ENCODE peak calls at places on chromosomes 7 and 10, in six cellular contexts. I, J, M, D, X and O are unnamed samples.

GRCh38 chr7:158097511-158098124 is 490.0 kb downstream of the PTPRN2 start:
- DNase-seq in J (no peak), M (no peak), X (no peak), I (peak), D (peak), O (no peak)

GRCh38 chr7:77222065-77222464 is 22.4 kb upstream of the FGL2 start:
- DNase-seq in M (no peak), D (no peak), X (no peak), J (no peak), I (no peak), O (no peak)

GRCh38 chr7:155847821-155848435 is 35.7 kb upstream of the SHH start:
- DNase-seq in X (no peak), J (no peak), I (no peak), M (no peak), D (no peak), O (no peak)

GRCh38 chr10:117075064-117075463 is 63.0 kb downstream of the VAX1 start:
- DNase-seq in I (no peak), X (no peak), J (no peak), D (no peak), M (no peak), O (no peak)

GRCh38 chr7:27179503-27180430 is 5.3 kb downstream of the HOXA11 start:
- DNase-seq in D (peak), X (peak), I (no peak), M (peak), J (peak), O (no peak)

GRCh38 chr7:128217972-128218652 is 23.0 kb upstream of the LEP start:
- DNase-seq in X (no peak), D (no peak), I (no peak), J (no peak), M (no peak), O (no peak)

GRCh38 chr10:113958631-113959382 is 84.9 kb upstream of the ADRB1 start:
- DNase-seq in M (no peak), X (peak), I (no peak), D (no peak), J (peak), O (no peak)

GRCh38 chr7:92200791-92201190 is 21.8 kb upstream of the LRRD1 start:
- DNase-seq in X (no peak), M (no peak), J (no peak), D (no peak), I (no peak), O (no peak)

GRCh38 chr10:75553550-75553949 is 122.1 kb downstream of the LRMDA start:
- DNase-seq in M (no peak), X (no peak), J (no peak), I (no peak), D (no peak), O (no peak)

GRCh38 chr7:27242046-27242579 is 489 bp upstream of the EVX1 start:
- DNase-seq in J (no peak), X (no peak), M (no peak), I (no peak), D (no peak), O (no peak)

GRCh38 chr7:6630007-6630849 is 6.9 kb upstream of the ZNF316 start:
- DNase-seq in J (no peak), I (no peak), X (no peak), M (no peak), D (no peak), O (no peak)

GRCh38 chr7:3266240-3266639 is 34.8 kb upstream of the SDK1 start:
- DNase-seq in X (no peak), I (no peak), M (no peak), D (no peak), J (no peak), O (no peak)

GRCh38 chr10:22308390-22308789 is 7.8 kb upstream of the COMMD3 start:
- DNase-seq in X (peak), I (no peak), J (no peak), M (no peak), D (no peak), O (peak)

GRCh38 chr10:104445359-104445758 is 91.7 kb downstream of the CFAP58 start:
- DNase-seq in M (no peak), X (peak), D (no peak), J (no peak), I (no peak), O (no peak)

GRCh38 chr7:42233166-42233565 is 3.8 kb downstream of the GLI3 start:
- DNase-seq in D (no peak), I (no peak), M (no peak), J (no peak), X (peak), O (no peak)

GRCh38 chr7:129970816-129971215 is 18.1 kb upstream of the UBE2H start:
- DNase-seq in J (no peak), I (no peak), M (no peak), D (no peak), X (no peak), O (no peak)

GRCh38 chr10:84340187-84340586 is 11.8 kb downstream of the CCSER2 start:
- DNase-seq in D (no peak), I (no peak), X (no peak), M (no peak), J (no peak), O (no peak)

GRCh38 chr10:25455980-25456567 is 281.3 kb downstream of the GPR158 start:
- DNase-seq in I (no peak), D (no peak), M (no peak), J (no peak), X (peak), O (no peak)
- TF ChIP-seq CTCF in I (no peak), D (no peak), M (no peak), J (no peak), X (peak), O (no peak)

GRCh38 chr10:93121311-93121710 is 47.6 kb downstream of the CYP26A1 start:
- DNase-seq in J (no peak), I (no peak), M (no peak), X (no peak), D (no peak), O (no peak)

GRCh38 chr10:93123766-93124165 is 50.1 kb downstream of the CYP26A1 start:
- DNase-seq in M (no peak), I (no peak), X (no peak), J (no peak), D (no peak), O (no peak)

GRCh38 chr10:93131956-93132355 is 58.3 kb downstream of the CYP26A1 start:
- DNase-seq in D (no peak), I (no peak), M (no peak), J (no peak), X (no peak), O (no peak)

GRCh38 chr10:93124580-93125318 is 51.1 kb downstream of the CYP26A1 start:
- DNase-seq in D (no peak), J (no peak), I (no peak), M (no peak), X (no peak), O (peak)

GRCh38 chr10:93126484-93127052 is 52.9 kb downstream of the CYP26A1 start:
- DNase-seq in X (no peak), I (no peak), J (no peak), D (no peak), M (no peak), O (no peak)
- TF ChIP-seq CTCF in X (peak), I (peak), J (no peak), D (peak), M (peak), O (peak)

GRCh38 chr10:119206603-119207366 is 586 bp upstream of the GRK5 start:
- DNase-seq in X (peak), D (peak), J (peak), I (peak), M (peak), O (peak)
- TF ChIP-seq CTCF in X (peak), D (peak), J (peak), I (peak), M (no peak), O (no peak)

DNA sequence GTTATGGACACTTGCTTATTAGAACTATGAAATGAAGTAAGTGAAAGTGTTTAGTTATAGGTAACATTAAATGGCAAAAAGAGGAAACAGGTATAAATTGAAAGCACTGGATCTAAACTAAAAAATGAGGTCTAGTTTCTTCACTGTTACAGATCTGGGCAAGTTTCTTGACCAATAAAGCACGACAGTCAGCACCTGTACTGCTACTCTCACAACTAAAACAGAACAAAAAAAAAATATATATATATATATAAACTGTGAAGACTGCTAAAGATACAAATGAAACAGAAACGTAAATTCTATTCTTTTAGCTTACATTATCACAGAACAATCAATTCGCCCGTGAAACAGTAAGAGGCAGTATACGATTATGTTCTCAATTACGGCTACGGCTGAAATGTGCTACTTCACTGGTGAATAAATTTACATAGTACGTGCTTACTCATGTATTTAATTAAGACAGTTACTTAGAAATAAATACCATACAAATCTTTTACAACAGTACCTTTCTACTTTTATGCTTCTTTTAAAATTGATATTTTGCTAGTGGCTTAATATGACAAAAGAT is 4.2 kb downstream of the AHR start:
- DNase-seq in I (no peak), J (no peak), M (no peak), D (no peak), X (peak), O (peak)
- TF ChIP-seq CTCF in I (peak), J (peak), M (no peak), D (peak), X (peak), O (peak)

GRCh38 chr7:144653449-144653848 is 182.4 kb downstream of the TPK1 start:
- DNase-seq in X (no peak), M (no peak), D (no peak), J (no peak), I (no peak), O (no peak)

GRCh38 chr7:144659211-144659610 is 176.6 kb downstream of the TPK1 start:
- DNase-seq in D (no peak), M (no peak), X (no peak), J (no peak), I (no peak), O (no peak)

GRCh38 chr7:144656960-144657359 is 178.9 kb downstream of the TPK1 start:
- DNase-seq in D (no peak), J (no peak), X (no peak), I (no peak), M (no peak), O (no peak)
- TF ChIP-seq CTCF in D (no peak), J (no peak), X (no peak), I (no peak), M (no peak), O (no peak)

GRCh38 chr7:73612598-73613269 is 11.6 kb downstream of the MLXIPL start:
- DNase-seq in X (peak), M (no peak), D (no peak), J (no peak), I (no peak), O (no peak)
- TF ChIP-seq CTCF in X (peak), M (no peak), D (no peak), J (no peak), I (no peak), O (no peak)

GRCh38 chr7:101319401-101319800 is 2.2 kb downstream of the IFT22 start:
- DNase-seq in D (no peak), X (no peak), M (no peak), I (no peak), J (no peak), O (no peak)

DNA sequence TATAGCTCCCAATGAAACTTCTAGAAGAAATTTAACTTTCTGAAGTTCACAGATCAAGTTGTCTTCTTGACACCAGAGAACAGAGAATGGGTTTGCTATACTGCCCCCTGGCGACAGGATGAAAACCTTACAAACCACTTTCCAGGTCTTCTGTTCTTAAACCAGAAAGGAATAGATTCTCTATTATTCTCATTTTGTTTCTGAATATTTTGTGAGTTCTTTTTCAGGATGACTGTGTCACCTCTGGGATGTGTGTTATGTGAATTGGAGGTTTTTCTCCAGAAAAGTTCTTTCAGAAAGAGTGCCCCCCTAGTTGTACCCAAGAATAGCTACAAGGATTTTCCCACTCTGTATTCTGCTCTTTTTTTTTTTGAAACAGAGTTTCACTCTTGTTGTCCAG is 6.3 kb downstream of the IFT22 start:
- DNase-seq in J (no peak), M (peak), I (no peak), D (no peak), X (peak), O (no peak)
- TF ChIP-seq CTCF in J (peak), M (peak), I (peak), D (peak), X (peak), O (peak)

GRCh38 chr10:69786791-69787190 is 14.9 kb upstream of the COL13A1 start:
- DNase-seq in I (no peak), J (no peak), D (no peak), X (peak), M (no peak), O (no peak)
- TF ChIP-seq CTCF in I (peak), J (no peak), D (peak), X (peak), M (no peak), O (peak)

GRCh38 chr7:120941064-120941463 is 9.5 kb upstream of the ING3 start:
- DNase-seq in M (no peak), D (no peak), J (no peak), X (peak), I (no peak), O (no peak)
- TF ChIP-seq CTCF in M (no peak), D (peak), J (no peak), X (peak), I (no peak), O (peak)